ENCODE peak calls at places on chromosomes 13 and 19, in five cellular contexts. P, E, R, X and L are unnamed samples.

GRCh38 chr19:33409906-33410685 is 36.6 kb downstream of the CEBPG start:
- DNase-seq in P (no peak), E (no peak), R (no peak), X (no peak), L (no peak)

GRCh38 chr19:21680026-21680425 is 87.4 kb downstream of the ZNF100 start:
- DNase-seq in P (no peak), E (no peak), R (no peak), X (no peak), L (no peak)

GRCh38 chr19:3176715-3177501 is 1.7 kb upstream of the S1PR4 start:
- DNase-seq in P (peak; percentile 73), E (peak; percentile 34), R (no peak), X (peak; percentile 94), L (peak; percentile 57)

GRCh38 chr19:996051-996838 is 4.0 kb upstream of the GRIN3B start:
- DNase-seq in P (peak; percentile 64), E (peak; percentile 62), R (no peak), X (peak; percentile 58), L (peak; percentile 88)

GRCh38 chr13:22828081-22828480 is 352.7 kb upstream of the SGCG start:
- DNase-seq in P (peak; percentile 17), E (peak; percentile 17), R (no peak), X (no peak), L (no peak)

GRCh38 chr13:97385854-97386253 is 48.1 kb upstream of the RAP2A start:
- DNase-seq in P (peak; percentile 37), E (no peak), R (no peak), X (peak; percentile 62), L (no peak)

GRCh38 chr13:31200636-31200970 is 828 bp downstream of the B3GLCT start:
- DNase-seq in P (peak; percentile 41), E (peak; percentile 56), R (peak; percentile 36), X (no peak), L (peak; percentile 75)

GRCh38 chr19:13042443-13043130 is 47.3 kb downstream of the NFIX start:
- DNase-seq in P (peak; percentile 27), E (no peak), R (no peak), X (no peak), L (no peak)

GRCh38 chr19:20271215-20271926 is 104.4 kb downstream of the ZNF486 start:
- DNase-seq in P (no peak), E (no peak), R (no peak), X (no peak), L (no peak)

GRCh38 chr13:106176103-106176502 is 359.4 kb downstream of the EFNB2 start:
- DNase-seq in P (peak; percentile 93), E (peak; percentile 54), R (no peak), X (no peak), L (no peak)

GRCh38 chr13:99436013-99436412 is 65.3 kb upstream of the TM9SF2 start:
- DNase-seq in P (no peak), E (no peak), R (no peak), X (peak; percentile 15), L (peak; percentile 37)

GRCh38 chr13:80139196-80139595 is 201.7 kb downstream of the SPRY2 start:
- DNase-seq in P (no peak), E (no peak), R (no peak), X (no peak), L (no peak)

GRCh38 chr13:80881495-80882482 is 540.9 kb upstream of the SPRY2 start:
- DNase-seq in P (no peak), E (peak; percentile 77), R (no peak), X (peak; percentile 15), L (peak; percentile 18)

GRCh38 chr19:19451429-19452240 is 46.2 kb downstream of the GATAD2A start:
- DNase-seq in P (peak; percentile 56), E (no peak), R (no peak), X (no peak), L (no peak)

GRCh38 chr13:98098511-98098910 is 44.4 kb upstream of the FARP1 start:
- DNase-seq in P (peak; percentile 60), E (peak; percentile 81), R (no peak), X (no peak), L (no peak)

GRCh38 chr13:102097708-102098107 is 304.1 kb downstream of the FGF14 start:
- DNase-seq in P (no peak), E (no peak), R (no peak), X (no peak), L (no peak)

GRCh38 chr19:45632468-45633196 is 6.6 kb downstream of the EML2 start:
- DNase-seq in P (peak; percentile 93), E (peak; percentile 85), R (peak; percentile 88), X (peak; percentile 98), L (peak; percentile 84)

GRCh38 chr19:35752746-35753350 is 4.0 kb downstream of the HSPB6 start:
- DNase-seq in P (no peak), E (no peak), R (no peak), X (no peak), L (no peak)

GRCh38 chr13:29758591-29759114 is 91.8 kb downstream of the UBL3 start:
- DNase-seq in P (no peak), E (peak; percentile 18), R (no peak), X (peak; percentile 59), L (no peak)

GRCh38 chr13:30394798-30395191 is 27.5 kb upstream of the UBE2L5 start:
- DNase-seq in P (no peak), E (peak; percentile 43), R (no peak), X (peak; percentile 16), L (no peak)

GRCh38 chr13:46489586-46490023 is 63.4 kb upstream of the LRCH1 start:
- DNase-seq in P (peak; percentile 88), E (no peak), R (no peak), X (peak; percentile 81), L (no peak)

GRCh38 chr19:34963531-34964406 is at the start of gene ZNF792:
- DNase-seq in P (peak; percentile 51), E (peak; percentile 63), R (peak; percentile 40), X (peak; percentile 35), L (peak; percentile 81)

GRCh38 chr19:4215807-4216206 is 13.5 kb upstream of the EBI3 start:
- DNase-seq in P (no peak), E (no peak), R (no peak), X (no peak), L (no peak)

GRCh38 chr13:101755228-101755887 is 302.9 kb downstream of the ITGBL1 start:
- DNase-seq in P (peak; percentile 38), E (peak; percentile 27), R (no peak), X (no peak), L (no peak)

DNA sequence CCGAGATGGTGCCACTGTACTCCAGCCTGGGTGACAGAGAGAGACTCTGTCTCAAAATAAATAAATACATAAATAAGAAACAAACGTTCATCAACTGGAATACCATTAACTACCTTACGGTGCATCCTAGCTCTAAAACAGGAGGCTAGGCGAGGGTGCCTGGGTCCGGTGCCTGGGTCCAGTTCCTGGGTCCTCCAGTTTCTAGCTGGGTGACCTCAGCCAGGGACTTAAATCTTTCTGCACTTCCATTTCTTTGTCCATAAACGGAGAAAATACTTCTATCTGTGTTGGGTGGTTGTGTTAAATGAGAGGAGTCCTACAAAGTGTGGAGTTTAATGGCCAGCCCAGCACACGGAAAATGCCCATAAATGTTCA is 34.0 kb downstream of the RFX2 start:
- DNase-seq in P (no peak), E (no peak), R (no peak), X (no peak), L (no peak)
- H2AFZ ChIP-seq in P (no peak overlapping the region), E (no peak overlapping the region), R (no peak overlapping the region), X (no peak overlapping the region), L (no peak overlapping the region)

GRCh38 chr13:20349564-20350379 is 117.7 kb upstream of the GJB6 start:
- DNase-seq in P (no peak), E (no peak), R (no peak), X (no peak), L (no peak)
- H2AFZ ChIP-seq in P (no peak overlapping the region), E (no peak overlapping the region), R (peak overlapping the region; percentile 67), X (no peak overlapping the region), L (no peak overlapping the region)

GRCh38 chr19:29842471-29843179 is 30.8 kb downstream of the CCNE1 start:
- DNase-seq in P (no peak), E (no peak), R (no peak), X (no peak), L (no peak)

GRCh38 chr19:29843180-29844051 is 31.6 kb downstream of the CCNE1 start:
- DNase-seq in P (no peak), E (peak; percentile 62), R (peak; percentile 17), X (no peak), L (peak; percentile 76)

GRCh38 chr19:29841209-29841558 is 29.4 kb downstream of the CCNE1 start:
- DNase-seq in P (no peak), E (peak; percentile 53), R (no peak), X (peak; percentile 15), L (no peak)

GRCh38 chr19:29840066-29840950 is 28.5 kb downstream of the CCNE1 start:
- DNase-seq in P (no peak), E (no peak), R (no peak), X (peak; percentile 19), L (no peak)

DNA sequence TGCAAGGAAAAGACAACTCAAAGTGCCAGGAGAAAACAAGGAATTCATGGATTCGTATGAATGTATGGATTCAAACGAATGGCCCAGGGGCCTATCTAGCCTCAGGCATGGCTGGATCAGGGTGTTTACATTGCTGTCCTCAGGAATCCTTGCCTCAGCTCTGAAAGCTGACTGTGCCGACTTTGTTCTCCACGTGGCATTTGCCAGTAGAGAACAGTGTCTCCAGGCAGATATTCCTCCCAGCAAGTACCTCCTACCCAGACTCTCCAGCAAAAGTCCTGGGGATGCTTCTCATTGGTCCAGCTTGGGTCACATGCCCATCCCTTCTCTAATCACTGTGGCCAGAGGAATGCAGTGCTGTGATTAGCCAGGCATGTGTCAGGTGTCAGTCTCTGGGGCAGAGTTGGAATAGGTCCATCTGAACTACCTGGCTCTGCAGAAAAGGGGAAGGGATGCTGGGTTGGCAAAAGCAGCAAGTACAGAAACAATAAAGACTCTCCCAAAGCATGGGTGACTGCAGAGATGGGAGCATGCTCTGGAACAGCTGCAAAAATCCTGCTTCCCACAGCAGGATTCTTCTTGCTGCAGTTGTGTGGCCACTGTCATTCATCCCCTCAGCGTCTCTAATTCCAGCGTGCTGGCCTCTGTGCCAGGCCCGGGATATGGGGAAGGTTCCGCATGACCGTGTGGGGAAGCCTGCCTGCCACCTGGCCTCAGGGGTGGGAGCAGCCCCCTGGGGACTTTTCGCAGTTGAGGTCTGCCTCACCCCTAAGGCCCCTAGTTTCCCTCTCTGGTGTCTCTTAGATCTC is 30.0 kb downstream of the CCNE1 start:
- DNase-seq in P (peak; percentile 49), E (peak; percentile 89), R (peak; percentile 29), X (peak; percentile 60), L (peak; percentile 70)
- H2AFZ ChIP-seq in P (no peak overlapping the region), E (no peak overlapping the region), R (peak overlapping the region; percentile 27), X (no peak overlapping the region), L (no peak overlapping the region)

GRCh38 chr19:58058428-58058827 is 654 bp upstream of the ZNF135 start:
- DNase-seq in P (no peak), E (no peak), R (no peak), X (no peak), L (no peak)

GRCh38 chr19:58055483-58055874 is 3.6 kb upstream of the ZNF135 start:
- DNase-seq in P (no peak), E (no peak), R (no peak), X (no peak), L (no peak)

GRCh38 chr19:58054792-58055482 is 4.1 kb upstream of the ZNF135 start:
- DNase-seq in P (peak; percentile 44), E (no peak), R (no peak), X (no peak), L (no peak)

GRCh38 chr19:58056261-58056660 is 2.8 kb upstream of the ZNF135 start:
- DNase-seq in P (no peak), E (no peak), R (no peak), X (no peak), L (no peak)

DNA sequence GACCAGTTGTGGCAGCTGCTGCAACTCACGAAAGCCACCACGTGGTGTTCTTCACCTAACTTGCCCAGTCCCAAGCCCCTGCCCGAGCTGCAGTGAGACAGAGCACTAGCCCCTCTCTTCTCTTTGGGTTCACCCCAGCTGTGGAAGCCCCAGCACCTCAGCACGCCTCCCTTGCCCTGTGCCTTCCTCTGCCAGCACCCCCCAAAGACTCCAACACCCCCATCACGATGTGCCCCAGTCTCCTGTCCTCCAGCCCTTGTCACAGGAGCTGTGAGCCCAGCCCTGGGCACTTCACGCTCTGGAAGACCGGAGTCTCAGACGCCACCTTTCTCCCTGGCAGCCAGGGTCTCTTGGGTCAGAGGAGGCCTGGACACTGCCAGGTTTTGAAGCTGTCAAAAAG is 2.2 kb upstream of the ZNF135 start:
- DNase-seq in P (no peak), E (no peak), R (no peak), X (no peak), L (no peak)
- H2AFZ ChIP-seq in P (no peak overlapping the region), E (no peak overlapping the region), R (no peak overlapping the region), X (no peak overlapping the region), L (no peak overlapping the region)